ENCODE peak calls at places on chromosomes 5 and 9, in ten cellular contexts. Y, Q, N, H, I, C, K, M, S and R are unnamed samples.
A peak's percentile ranks its signal among the peaks of the same experiment; 100 is the strongest.

GRCh38 chr5:179827684-179828083 is 7.0 kb downstream of the SQSTM1 start:
- DNase-seq in I (no peak), C (no peak), Q (peak; percentile 49), S (peak; percentile 76), Y (peak; percentile 68), H (peak; percentile 56), N (no peak), M (peak; percentile 70), K (peak; percentile 70), R (no peak)

GRCh38 chr5:124065508-124065907 is 553.5 kb downstream of the CSNK1G3 start:
- DNase-seq in H (no peak), Y (no peak), C (no peak), K (no peak), Q (no peak), S (no peak), M (no peak), N (no peak), I (no peak), R (no peak)

GRCh38 chr9:114718801-114719221 is 36.8 kb upstream of the TEX48 start:
- DNase-seq in Y (peak; percentile 97), K (no peak), Q (peak; percentile 63), I (no peak), H (peak; percentile 97), S (no peak), M (peak; percentile 92), N (no peak), C (peak; percentile 78), R (no peak)

GRCh38 chr5:167939686-167940085 is 351.8 kb upstream of the WWC1 start:
- DNase-seq in H (no peak), Y (no peak), K (no peak), I (no peak), N (no peak), S (no peak), C (no peak), Q (peak; percentile 96), M (no peak), R (no peak)

GRCh38 chr9:127279717-127280285 is 15.2 kb downstream of the GARNL3 start:
- DNase-seq in H (no peak), C (no peak), N (peak; percentile 65), S (no peak), K (no peak), Q (no peak), I (no peak), M (no peak), Y (no peak), R (peak; percentile 44)

GRCh38 chr5:123496892-123497291 is 15.1 kb upstream of the CSNK1G3 start:
- DNase-seq in Y (no peak), Q (peak; percentile 86), N (peak; percentile 28), C (no peak), S (no peak), I (no peak), K (no peak), M (no peak), H (no peak), R (no peak)

GRCh38 chr9:3012245-3012644 is 168.3 kb upstream of the PUM3 start:
- DNase-seq in H (no peak), N (no peak), K (no peak), Y (no peak), S (no peak), I (no peak), Q (no peak), M (no peak), C (no peak), R (no peak)

GRCh38 chr5:141674747-141675146 is 7.3 kb downstream of the ARAP3 start:
- DNase-seq in K (peak; percentile 73), N (no peak), Y (no peak), H (no peak), M (no peak), S (no peak), Q (no peak), I (no peak), C (no peak), R (no peak)

GRCh38 chr9:93186151-93186715 is 2.3 kb downstream of the WNK2 start:
- DNase-seq in Q (no peak), N (no peak), Y (no peak), I (no peak), K (no peak), H (no peak), M (no peak), C (no peak), S (no peak), R (no peak)

GRCh38 chr5:72523960-72524582 is 16.9 kb upstream of the ZNF366 start:
- DNase-seq in Q (peak; percentile 80), H (no peak), K (peak; percentile 31), S (peak; percentile 81), I (no peak), M (no peak), C (no peak), Y (peak; percentile 16), N (no peak), R (no peak)

GRCh38 chr9:108245331-108245730 is 610.5 kb downstream of the ACTL7B start:
- DNase-seq in S (no peak), I (no peak), H (no peak), Q (no peak), M (no peak), K (no peak), C (no peak), Y (no peak), N (no peak), R (no peak)

GRCh38 chr5:74919487-74919886 is 53.3 kb upstream of the FAM169A start:
- DNase-seq in M (no peak), H (no peak), N (peak; percentile 22), Q (peak; percentile 58), I (no peak), K (peak; percentile 76), S (peak; percentile 68), Y (no peak), C (no peak), R (no peak)

GRCh38 chr5:179668404-179668803 is 12.4 kb downstream of the CBY3 start:
- DNase-seq in I (no peak), N (peak; percentile 39), M (peak; percentile 54), C (peak; percentile 26), S (peak; percentile 51), Y (no peak), K (peak; percentile 85), H (no peak), Q (peak; percentile 15), R (peak; percentile 1)

GRCh38 chr5:7629559-7629958 is 221.4 kb downstream of the CFAP90 start:
- DNase-seq in K (no peak), H (no peak), N (peak; percentile 85), Y (no peak), C (no peak), I (peak; percentile 83), Q (no peak), M (no peak), S (no peak), R (peak; percentile 28)

GRCh38 chr5:88792144-88792840 is 90.7 kb downstream of the MEF2C start:
- DNase-seq in K (no peak), S (peak; percentile 32), Y (peak; percentile 42), I (no peak), N (no peak), C (no peak), Q (peak; percentile 76), H (no peak), M (no peak), R (no peak)

GRCh38 chr9:130857864-130858730 is 23.0 kb downstream of the ABL1 start:
- DNase-seq in S (peak; percentile 86), M (no peak), H (no peak), N (no peak), K (no peak), C (no peak), Y (peak; percentile 72), Q (peak; percentile 98), I (no peak), R (no peak)

GRCh38 chr5:6818594-6819512 is 105.6 kb downstream of the TENT4A start:
- DNase-seq in Q (no peak), Y (no peak), C (no peak), N (no peak), S (no peak), I (no peak), K (no peak), H (no peak), M (no peak), R (no peak)

GRCh38 chr5:153158608-153159007 is 331.9 kb upstream of the GRIA1 start:
- DNase-seq in I (no peak), C (no peak), S (no peak), Y (no peak), Q (peak; percentile 3), N (no peak), H (no peak), K (peak; percentile 2), M (no peak), R (no peak)

GRCh38 chr9:16133032-16133431 is 580.2 kb downstream of the CCDC171 start:
- DNase-seq in H (no peak), K (no peak), I (no peak), Y (no peak), C (no peak), S (no peak), M (no peak), N (peak; percentile 46), Q (no peak), R (peak; percentile 86)

GRCh38 chr5:153672347-153673090 is 182.0 kb downstream of the GRIA1 start:
- DNase-seq in H (no peak), C (no peak), S (peak; percentile 13), K (no peak), Y (no peak), N (no peak), I (no peak), Q (peak; percentile 53), M (no peak), R (no peak)

GRCh38 chr9:120761011-120761410 is 32.2 kb downstream of the FBXW2 start:
- DNase-seq in Q (peak; percentile 15), C (no peak), N (no peak), Y (no peak), M (no peak), K (no peak), S (peak; percentile 13), I (no peak), H (no peak), R (no peak)

GRCh38 chr5:178214160-178214803 is 9.9 kb downstream of the HNRNPAB start:
- DNase-seq in S (no peak), K (no peak), Y (no peak), I (no peak), Q (no peak), H (no peak), N (no peak), C (no peak), M (no peak), R (no peak)

GRCh38 chr5:72436796-72437471 is 70.3 kb downstream of the ZNF366 start:
- DNase-seq in Q (peak; percentile 17), S (peak; percentile 70), K (no peak), C (no peak), N (no peak), M (no peak), H (no peak), Y (no peak), I (no peak), R (no peak)

GRCh38 chr9:109780453-109781033 is 545 bp downstream of the PALM2AKAP2 start:
- DNase-seq in M (no peak), I (no peak), H (no peak), Y (peak; percentile 13), N (peak; percentile 34), Q (peak; percentile 43), K (peak; percentile 44), C (no peak), S (peak; percentile 40), R (no peak)

GRCh38 chr5:134738963-134739661 is 764 bp downstream of the CAMLG start:
- DNase-seq in M (peak; percentile 37), I (no peak), S (peak; percentile 52), C (peak; percentile 21), H (peak; percentile 39), Q (peak; percentile 53), Y (peak; percentile 70), K (peak; percentile 44), N (peak; percentile 19), R (peak; percentile 8)

GRCh38 chr5:114782869-114783268 is 386.8 kb downstream of the TRIM36 start:
- DNase-seq in S (no peak), Q (no peak), K (peak; percentile 54), C (no peak), N (no peak), I (no peak), H (no peak), M (no peak), Y (no peak), R (no peak)

GRCh38 chr5:126988021-126988569 is 42.3 kb downstream of the MARCHF3 start:
- DNase-seq in Y (no peak), C (no peak), S (no peak), N (no peak), Q (no peak), K (no peak), M (no peak), H (peak; percentile 25), I (no peak), R (no peak)

GRCh38 chr5:15798006-15798405 is 298.0 kb downstream of the FBXL7 start:
- DNase-seq in C (no peak), M (no peak), H (no peak), N (no peak), Y (no peak), K (no peak), I (no peak), S (no peak), Q (peak; percentile 59), R (no peak)